ENCODE peak calls at places on chromosomes 2 and 18, in six cellular contexts. O is SW480, Q is body of pancreas, I is sigmoid colon, V is mammary epithelial cell, U is mesendoderm. N is an unnamed sample.

GRCh38 chr18:75799449-75800330 is 372.2 kb upstream of the SMIM21 start:
- DNase-seq in O (no peak), Q (peak; percentile 20), I (no peak), V (no peak), U (peak; percentile 44), N (no peak)

GRCh38 chr2:151906633-151906998 is 78.4 kb upstream of the ARL5A start:
- DNase-seq in O (no peak), Q (no peak), I (no peak), V (no peak), U (no peak), N (no peak)

GRCh38 chr18:78527984-78528383 is 451.6 kb upstream of the SALL3 start:
- DNase-seq in O (no peak), Q (no peak), I (no peak), V (no peak), U (no peak), N (no peak)

GRCh38 chr18:3305354-3305762 is 43.4 kb downstream of the MYL12B start:
- DNase-seq in O (peak; percentile 91), Q (peak; percentile 14), I (no peak), V (peak; percentile 98), U (no peak), N (no peak)

GRCh38 chr2:238136820-238137537 is 1.5 kb upstream of the KLHL30 start:
- DNase-seq in O (no peak), Q (peak; percentile 26), I (no peak), V (peak; percentile 31), U (no peak), N (peak; percentile 41)

GRCh38 chr2:218284106-218284811 is 8.0 kb downstream of the TMBIM1 start:
- DNase-seq in O (no peak), Q (peak; percentile 82), I (peak; percentile 88), V (peak; percentile 86), U (no peak), N (no peak)

GRCh38 chr2:85248741-85249524 is 78.9 kb downstream of the TGOLN2 start:
- DNase-seq in O (peak; percentile 44), Q (peak; percentile 25), I (no peak), V (peak; percentile 79), U (peak; percentile 61), N (no peak)

GRCh38 chr2:200314976-200315567 is 8.6 kb downstream of the SPATS2L start:
- DNase-seq in O (no peak), Q (no peak), I (no peak), V (no peak), U (no peak), N (no peak)

GRCh38 chr18:76131738-76132137 is 363.3 kb downstream of the ZNF516 start:
- DNase-seq in O (peak; percentile 2), Q (no peak), I (no peak), V (peak; percentile 99), U (no peak), N (no peak)

GRCh38 chr2:19556648-19557047 is 198.2 kb upstream of the OSR1 start:
- DNase-seq in O (no peak), Q (no peak), I (no peak), V (no peak), U (no peak), N (no peak)

GRCh38 chr2:174669321-174669720 is 71.7 kb upstream of the WIPF1 start:
- DNase-seq in O (no peak), Q (no peak), I (no peak), V (no peak), U (no peak), N (no peak)

GRCh38 chr2:8027387-8027786 is 654.5 kb upstream of the ID2 start:
- DNase-seq in O (no peak), Q (no peak), I (no peak), V (no peak), U (no peak), N (no peak)

GRCh38 chr2:22904126-22904684 is 480.8 kb upstream of the KLHL29 start:
- DNase-seq in O (peak; percentile 25), Q (peak; percentile 44), I (no peak), V (no peak), U (peak; percentile 62), N (peak; percentile 10)

GRCh38 chr2:207670887-207671286 is 40.6 kb upstream of the CCNYL1 start:
- DNase-seq in O (no peak), Q (no peak), I (no peak), V (no peak), U (peak; percentile 22), N (no peak)

GRCh38 chr2:158378926-158379325 is 77.6 kb downstream of the CCDC148 start:
- DNase-seq in O (no peak), Q (no peak), I (no peak), V (no peak), U (no peak), N (no peak)

GRCh38 chr2:98757904-98758421 is 27.0 kb upstream of the MGAT4A start:
- DNase-seq in O (no peak), Q (peak; percentile 88), I (peak; percentile 78), V (peak; percentile 87), U (no peak), N (no peak)

GRCh38 chr2:37599688-37600525 is 71.5 kb downstream of the CDC42EP3 start:
- DNase-seq in O (no peak), Q (peak; percentile 49), I (no peak), V (no peak), U (no peak), N (no peak)

GRCh38 chr2:170770304-170771048 is at the start of gene ERICH2:
- DNase-seq in O (peak; percentile 94), Q (peak; percentile 88), I (peak; percentile 88), V (peak; percentile 84), U (peak; percentile 96), N (peak; percentile 81)

GRCh38 chr18:79571221-79572092 is 108.1 kb upstream of the CTDP1 start:
- DNase-seq in O (no peak), Q (no peak), I (peak; percentile 53), V (no peak), U (no peak), N (no peak)

GRCh38 chr2:233563663-233564430 is 2.7 kb downstream of the USP40 start:
- DNase-seq in O (no peak), Q (no peak), I (no peak), V (no peak), U (no peak), N (no peak)

GRCh38 chr18:2207294-2207693 is 364.0 kb downstream of the METTL4 start:
- DNase-seq in O (no peak), Q (no peak), I (no peak), V (no peak), U (no peak), N (peak; percentile 39)

GRCh38 chr2:72695676-72696075 is 130.2 kb downstream of the EXOC6B start:
- DNase-seq in O (no peak), Q (no peak), I (no peak), V (no peak), U (no peak), N (no peak)

GRCh38 chr2:176641436-176641835 is 372.2 kb downstream of the MTX2 start:
- DNase-seq in O (no peak), Q (no peak), I (no peak), V (no peak), U (no peak), N (no peak)

GRCh38 chr2:186181625-186182024 is 304.4 kb upstream of the ZC3H15 start:
- DNase-seq in O (no peak), Q (no peak), I (no peak), V (no peak), U (no peak), N (peak; percentile 93)

GRCh38 chr2:11506611-11506969 is 27.3 kb upstream of the GREB1 start:
- DNase-seq in O (no peak), Q (no peak), I (no peak), V (no peak), U (no peak), N (peak; percentile 90)

GRCh38 chr2:70087703-70088507 is 628 bp downstream of the PCBP1 start:
- DNase-seq in O (peak; percentile 74), Q (peak; percentile 77), I (peak; percentile 84), V (peak; percentile 65), U (peak; percentile 73), N (peak; percentile 64)